ENCODE peak calls at places on chromosome 4, in seven cellular contexts. V, W, K, O, S, F and D are unnamed samples.

GRCh38 chr4:3360741-3361140 is 67.9 kb downstream of the RGS12 start:
- DNase-seq in V (no peak), W (no peak), K (no peak), O (no peak), S (peak; percentile 16), F (no peak), D (no peak)

GRCh38 chr4:54961357-54961975 is 163.9 kb downstream of the KDR start:
- DNase-seq in V (peak; percentile 10), W (peak; percentile 57), K (peak; percentile 48), O (peak; percentile 7), S (no peak), F (no peak), D (no peak)

GRCh38 chr4:22962186-22962786 is 269.5 kb downstream of the GBA3 start:
- DNase-seq in V (peak; percentile 10), W (peak; percentile 30), K (peak; percentile 7), O (no peak), S (no peak), F (no peak), D (no peak)

GRCh38 chr4:147340547-147341225 is 140.2 kb upstream of the EDNRA start:
- DNase-seq in V (peak; percentile 46), W (no peak), K (no peak), O (no peak), S (no peak), F (no peak), D (no peak)

GRCh38 chr4:109803924-109804571 is 2.2 kb upstream of the CFI start:
- DNase-seq in V (peak; percentile 25), W (peak; percentile 68), K (peak; percentile 36), O (peak; percentile 4), S (no peak), F (no peak), D (peak; percentile 32)

GRCh38 chr4:89954906-89955305 is 60.3 kb downstream of the MMRN1 start:
- DNase-seq in V (no peak), W (no peak), K (no peak), O (no peak), S (no peak), F (no peak), D (no peak)

GRCh38 chr4:31601793-31602192 is 881.6 kb downstream of the PCDH7 start:
- DNase-seq in V (no peak), W (no peak), K (no peak), O (no peak), S (no peak), F (no peak), D (no peak)

GRCh38 chr4:100165809-100166208 is 24.5 kb downstream of the DDIT4L start:
- DNase-seq in V (no peak), W (no peak), K (no peak), O (no peak), S (no peak), F (no peak), D (no peak)

GRCh38 chr4:110196871-110197420 is 1.5 kb downstream of the ELOVL6 start:
- DNase-seq in V (no peak), W (peak; percentile 61), K (no peak), O (no peak), S (peak; percentile 84), F (no peak), D (peak; percentile 56)

GRCh38 chr4:43757147-43757546 is 691.5 kb downstream of the KCTD8 start:
- DNase-seq in V (no peak), W (no peak), K (no peak), O (no peak), S (no peak), F (no peak), D (no peak)

GRCh38 chr4:157804169-157804543 is 368.7 kb downstream of the GASK1B start:
- DNase-seq in V (no peak), W (no peak), K (no peak), O (no peak), S (no peak), F (no peak), D (no peak)

GRCh38 chr4:101685126-101685525 is 105.4 kb upstream of the BANK1 start:
- DNase-seq in V (no peak), W (no peak), K (no peak), O (no peak), S (no peak), F (no peak), D (no peak)

GRCh38 chr4:48694824-48695223 is 85.3 kb downstream of the FRYL start:
- DNase-seq in V (no peak), W (no peak), K (no peak), O (no peak), S (no peak), F (no peak), D (no peak)

GRCh38 chr4:48693856-48694574 is 86.1 kb downstream of the FRYL start:
- DNase-seq in V (no peak), W (peak; percentile 25), K (no peak), O (no peak), S (no peak), F (no peak), D (no peak)

GRCh38 chr4:48699470-48699869 is 80.6 kb downstream of the FRYL start:
- DNase-seq in V (no peak), W (no peak), K (peak; percentile 1), O (no peak), S (no peak), F (no peak), D (no peak)

GRCh38 chr4:48692897-48693296 is 87.2 kb downstream of the FRYL start:
- DNase-seq in V (no peak), W (no peak), K (no peak), O (no peak), S (no peak), F (no peak), D (no peak)

GRCh38 chr4:48698029-48698901 is 81.8 kb downstream of the FRYL start:
- DNase-seq in V (peak; percentile 86), W (peak; percentile 95), K (peak; percentile 93), O (peak; percentile 45), S (no peak), F (peak; percentile 26), D (peak; percentile 88)
- H3K4me3 ChIP-seq in V (no peak overlapping the region), W (no peak overlapping the region), K (no peak overlapping the region), O (no peak overlapping the region), S (no peak overlapping the region), F (no peak overlapping the region), D (no peak overlapping the region)

GRCh38 chr4:133145241-133145640 is 3.9 kb upstream of the PCDH10 start:
- DNase-seq in V (no peak), W (no peak), K (no peak), O (no peak), S (no peak), F (no peak), D (no peak)
- H3K4me3 ChIP-seq in V (no peak overlapping the region), W (no peak overlapping the region), K (no peak overlapping the region), O (no peak overlapping the region), S (no peak overlapping the region), F (no peak overlapping the region), D (no peak overlapping the region)

GRCh38 chr4:173530326-173531062 is 465 bp upstream of the HAND2 start:
- DNase-seq in V (no peak), W (peak; percentile 41), K (no peak), O (no peak), S (no peak), F (no peak), D (no peak)

GRCh38 chr4:173534439-173534838 is 4.4 kb upstream of the HAND2 start:
- DNase-seq in V (no peak), W (no peak), K (no peak), O (no peak), S (no peak), F (no peak), D (no peak)

GRCh38 chr4:173535165-173535737 is 5.2 kb upstream of the HAND2 start:
- DNase-seq in V (no peak), W (no peak), K (no peak), O (no peak), S (no peak), F (no peak), D (no peak)

GRCh38 chr4:173531085-173531965 is 1.3 kb upstream of the HAND2 start:
- DNase-seq in V (no peak), W (peak; percentile 32), K (no peak), O (no peak), S (no peak), F (peak; percentile 62), D (no peak)

GRCh38 chr4:173532725-173533511 is 2.9 kb upstream of the HAND2 start:
- DNase-seq in V (no peak), W (no peak), K (no peak), O (no peak), S (no peak), F (no peak), D (peak; percentile 58)
- H3K4me3 ChIP-seq in V (no peak overlapping the region), W (peak overlapping the region; percentile 96), K (no peak overlapping the region), O (no peak overlapping the region), S (no peak overlapping the region), F (peak overlapping the region; percentile 84), D (no peak overlapping the region)

DNA sequence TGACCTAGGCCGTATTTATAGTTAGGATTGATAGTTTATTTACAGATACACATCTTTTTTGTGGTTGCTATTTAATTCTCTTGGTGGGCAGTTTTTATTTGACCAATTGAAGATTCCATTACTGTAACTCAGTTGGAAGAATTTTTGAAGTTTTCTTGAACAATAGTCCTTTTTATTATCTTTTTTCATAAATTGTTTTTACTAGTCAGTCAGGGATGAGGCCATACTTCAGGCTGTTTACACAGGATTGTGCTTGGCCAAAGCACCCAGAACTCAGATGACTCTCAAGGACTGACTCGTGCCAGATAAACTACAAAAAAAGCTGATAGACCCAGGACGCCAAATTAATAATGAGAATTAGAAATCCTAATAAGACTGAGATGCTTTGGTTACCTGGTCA is 7.0 kb downstream of the HERC3 start:
- DNase-seq in V (peak; percentile 52), W (peak; percentile 41), K (peak; percentile 17), O (no peak), S (no peak), F (no peak), D (no peak)
- H3K4me3 ChIP-seq in V (no peak overlapping the region), W (no peak overlapping the region), K (no peak overlapping the region), O (no peak overlapping the region), S (no peak overlapping the region), F (peak overlapping the region; percentile 20), D (peak overlapping the region; percentile 35)

GRCh38 chr4:74159397-74159709 is 1.4 kb downstream of the MTHFD2L start:
- DNase-seq in V (no peak), W (no peak), K (no peak), O (no peak), S (no peak), F (no peak), D (no peak)
- H3K4me3 ChIP-seq in V (peak overlapping the region; percentile 82), W (peak overlapping the region; percentile 52), K (no peak overlapping the region), O (no peak overlapping the region), S (peak overlapping the region; percentile 70), F (peak overlapping the region; percentile 72), D (no peak overlapping the region)

GRCh38 chr4:148434075-148434773 is 8.0 kb downstream of the NR3C2 start:
- DNase-seq in V (no peak), W (no peak), K (no peak), O (no peak), S (no peak), F (no peak), D (no peak)
- H3K4me3 ChIP-seq in V (no peak overlapping the region), W (no peak overlapping the region), K (no peak overlapping the region), O (no peak overlapping the region), S (no peak overlapping the region), F (peak overlapping the region; percentile 3), D (no peak overlapping the region)

GRCh38 chr4:153538408-153539057 is 72.4 kb downstream of the TMEM131L start:
- DNase-seq in V (peak; percentile 45), W (peak; percentile 68), K (no peak), O (no peak), S (no peak), F (peak; percentile 47), D (no peak)
- H3K4me3 ChIP-seq in V (peak overlapping the region; percentile 39), W (no peak overlapping the region), K (peak overlapping the region; percentile 39), O (no peak overlapping the region), S (peak overlapping the region; percentile 37), F (peak overlapping the region; percentile 52), D (no peak overlapping the region)

DNA sequence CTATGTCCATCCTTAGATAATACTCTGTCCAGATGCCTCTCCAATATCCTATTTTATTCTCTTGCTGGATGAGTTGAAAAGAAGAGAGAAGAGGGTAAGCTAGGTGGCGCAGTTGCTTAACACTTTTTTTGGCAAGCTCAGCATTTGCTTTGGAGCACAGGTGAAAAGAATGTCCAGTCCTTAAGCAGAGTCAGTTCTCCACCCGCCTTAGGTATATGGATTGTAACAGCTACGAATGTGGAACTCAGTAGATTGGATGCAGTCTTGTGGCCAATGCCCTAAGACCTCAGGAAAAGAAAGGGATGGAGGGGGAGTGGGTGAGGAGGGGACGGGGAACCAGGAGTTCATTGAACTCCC is 208.4 kb downstream of the NWD2 start:
- DNase-seq in V (peak; percentile 4), W (peak; percentile 78), K (peak; percentile 43), O (peak; percentile 2), S (no peak), F (no peak), D (peak; percentile 71)
- H3K4me3 ChIP-seq in V (no peak overlapping the region), W (peak overlapping the region; percentile 48), K (peak overlapping the region; percentile 47), O (no peak overlapping the region), S (peak overlapping the region; percentile 61), F (peak overlapping the region; percentile 69), D (no peak overlapping the region)